ENCODE peak calls at places on chromosomes 5 and 9, in four cellular contexts. One of them, this sample, is unnamed.

GRCh38 chr5:51652980-51653379 is 269.7 kb downstream of the ISL1 start:
- DNase-seq in hippocampal formation: no peak
- DNase-seq in GM03348: no peak
- DNase-seq in ovary: no peak
- DNase-seq in this sample: no peak

GRCh38 chr9:117703538-117703937 is 665 bp upstream of the TLR4 start:
- DNase-seq in ovary: no peak
- DNase-seq in GM03348: no peak
- DNase-seq in hippocampal formation: no peak
- DNase-seq in this sample: no peak

GRCh38 chr9:15485836-15486678 is 24.7 kb downstream of the PSIP1 start:
- DNase-seq in hippocampal formation: no peak
- DNase-seq in GM03348: peak
- DNase-seq in ovary: no peak
- DNase-seq in this sample: no peak

GRCh38 chr9:101458955-101459631 is 23.5 kb upstream of the ALDOB start:
- DNase-seq in GM03348: peak
- DNase-seq in hippocampal formation: no peak
- DNase-seq in ovary: no peak
- DNase-seq in this sample: peak

GRCh38 chr9:93520523-93520922 is 55.9 kb upstream of the PHF2 start:
- DNase-seq in ovary: no peak
- DNase-seq in GM03348: no peak
- DNase-seq in hippocampal formation: no peak
- DNase-seq in this sample: no peak

GRCh38 chr9:137358126-137358525 is 56.1 kb upstream of the NRARP start:
- DNase-seq in ovary: no peak
- DNase-seq in hippocampal formation: no peak
- DNase-seq in GM03348: no peak
- DNase-seq in this sample: no peak

GRCh38 chr5:141811287-141812155 is 66.7 kb downstream of the PCDH1 start:
- DNase-seq in ovary: no peak
- DNase-seq in GM03348: peak
- DNase-seq in hippocampal formation: peak
- DNase-seq in this sample: peak

GRCh38 chr5:39702928-39703327 is 278.1 kb upstream of the DAB2 start:
- DNase-seq in hippocampal formation: no peak
- DNase-seq in ovary: no peak
- DNase-seq in GM03348: no peak
- DNase-seq in this sample: no peak

GRCh38 chr9:137759117-137759516 is 118.5 kb upstream of the CACNA1B start:
- DNase-seq in hippocampal formation: no peak
- DNase-seq in GM03348: no peak
- DNase-seq in ovary: no peak
- DNase-seq in this sample: no peak

GRCh38 chr5:66891184-66891925 is 295.2 kb downstream of the MAST4 start:
- DNase-seq in GM03348: no peak
- DNase-seq in hippocampal formation: no peak
- DNase-seq in ovary: peak
- DNase-seq in this sample: no peak

GRCh38 chr9:70600479-70600878 is 186.0 kb upstream of the KLF9 start:
- DNase-seq in hippocampal formation: peak
- DNase-seq in GM03348: peak
- DNase-seq in ovary: peak
- DNase-seq in this sample: peak

This sample was measured in midbrain.